ENCODE peak calls at places on chromosomes 11 and 22, in five cellular contexts. S is suprapubic skin; R is CD4-positive, alpha-beta memory T cell; J is AG04450; U is CD8-positive, alpha-beta T cell. H is an unnamed sample.

GRCh38 chr11:86126862-86127261 is 58.0 kb upstream of the PICALM start:
- DNase-seq in S (no peak), R (no peak), J (no peak), U (no peak), H (no peak)

GRCh38 chr11:69664901-69665300 is 10.3 kb downstream of the LTO1 start:
- DNase-seq in S (peak), R (no peak), J (no peak), U (no peak), H (no peak)

GRCh38 chr22:37492428-37493344 is 6.5 kb upstream of the MFNG start:
- DNase-seq in S (no peak), R (peak), J (no peak), U (peak), H (no peak)

GRCh38 chr11:86632499-86633269 is 39.7 kb downstream of the ME3 start:
- DNase-seq in S (no peak), R (no peak), J (peak), U (no peak), H (no peak)

GRCh38 chr11:72231396-72232259 is 7.1 kb downstream of the INPPL1 start:
- DNase-seq in S (peak), R (peak), J (no peak), U (no peak), H (no peak)

GRCh38 chr22:38696606-38697005 is 4.1 kb downstream of the JOSD1 start:
- DNase-seq in S (no peak), R (peak), J (no peak), U (peak), H (no peak)

GRCh38 chr11:109605006-109605405 is 183.0 kb downstream of the C11orf87 start:
- DNase-seq in S (no peak), R (no peak), J (no peak), U (no peak), H (no peak)

GRCh38 chr11:1670928-1671371 is 26.0 kb upstream of the KRTAP5-6 start:
- DNase-seq in S (no peak), R (no peak), J (no peak), U (no peak), H (no peak)

GRCh38 chr22:32564170-32565001 is 89.8 kb downstream of the FBXO7 start:
- DNase-seq in S (no peak), R (no peak), J (no peak), U (no peak), H (no peak)

GRCh38 chr11:115653926-115654325 is 149.7 kb upstream of the CADM1 start:
- DNase-seq in S (no peak), R (no peak), J (no peak), U (no peak), H (no peak)

GRCh38 chr11:120169981-120170698 is 32.2 kb upstream of the TRIM29 start:
- DNase-seq in S (peak), R (no peak), J (no peak), U (no peak), H (no peak)

GRCh38 chr11:125070699-125071254 is 7.7 kb downstream of the SLC37A2 start:
- DNase-seq in S (peak), R (no peak), J (no peak), U (no peak), H (no peak)

GRCh38 chr11:129223701-129224149 is 31.6 kb upstream of the ARHGAP32 start:
- DNase-seq in S (no peak), R (no peak), J (no peak), U (no peak), H (no peak)

GRCh38 chr11:113161671-113162589 is 152.5 kb upstream of the TTC12 start:
- DNase-seq in S (no peak), R (no peak), J (no peak), U (no peak), H (no peak)

GRCh38 chr22:41563051-41563711 is 2.4 kb downstream of the CSDC2 start:
- DNase-seq in S (no peak), R (no peak), J (no peak), U (no peak), H (no peak)

GRCh38 chr11:108117746-108118371 is 3.5 kb upstream of the ACAT1 start:
- DNase-seq in S (no peak), R (no peak), J (peak), U (no peak), H (peak)

GRCh38 chr11:102155676-102156075 is 45.4 kb downstream of the YAP1 start:
- DNase-seq in S (no peak), R (no peak), J (no peak), U (no peak), H (peak)

GRCh38 chr22:42353883-42354727 is 78.1 kb downstream of the NFAM1 start:
- DNase-seq in S (no peak), R (no peak), J (no peak), U (no peak), H (no peak)

GRCh38 chr11:130804306-130805077 is 111.8 kb downstream of the SNX19 start:
- DNase-seq in S (no peak), R (no peak), J (no peak), U (no peak), H (no peak)
- H3K4me3 ChIP-seq in S (no peak), R (no peak), J (no peak), U (no peak), H (no peak)

GRCh38 chr11:11845066-11845465 is 3.3 kb downstream of the USP47 start:
- DNase-seq in S (no peak), R (no peak), J (no peak), U (no peak), H (no peak)
- H3K4me3 ChIP-seq in S (no peak), R (peak), J (no peak), U (no peak), H (no peak)

DNA sequence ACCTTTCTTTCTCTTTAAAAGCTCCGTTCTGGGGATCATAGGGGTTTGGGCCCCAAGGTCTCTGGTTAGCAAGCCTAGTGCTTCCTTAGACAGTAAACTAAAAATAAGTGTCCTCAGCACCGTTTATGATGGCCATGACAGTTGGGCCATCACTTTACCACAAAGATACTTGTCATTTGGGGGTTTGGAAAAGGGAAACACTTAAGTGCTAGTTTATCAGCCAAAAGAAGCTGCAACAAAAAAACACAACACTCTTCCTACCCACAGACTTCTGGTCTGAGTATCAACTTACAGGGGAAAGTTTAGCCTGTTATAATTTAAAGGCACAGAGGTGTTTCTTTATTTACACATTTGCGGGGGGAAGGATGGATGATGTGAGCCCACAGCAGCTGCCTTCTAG is 88.4 kb upstream of the CD44 start:
- DNase-seq in S (no peak), R (no peak), J (no peak), U (no peak), H (peak)
- H3K4me3 ChIP-seq in S (no peak), R (no peak), J (no peak), U (peak), H (no peak)

GRCh38 chr11:44316388-44317240 is 6.7 kb upstream of the ALX4 start:
- DNase-seq in S (no peak), R (no peak), J (no peak), U (no peak), H (no peak)

GRCh38 chr11:44319170-44319551 is 9.2 kb upstream of the ALX4 start:
- DNase-seq in S (no peak), R (no peak), J (no peak), U (no peak), H (no peak)

GRCh38 chr11:44320289-44320973 is 10.5 kb upstream of the ALX4 start:
- DNase-seq in S (no peak), R (no peak), J (no peak), U (no peak), H (no peak)

GRCh38 chr11:44319552-44320288 is 9.8 kb upstream of the ALX4 start:
- DNase-seq in S (no peak), R (no peak), J (no peak), U (no peak), H (no peak)

DNA sequence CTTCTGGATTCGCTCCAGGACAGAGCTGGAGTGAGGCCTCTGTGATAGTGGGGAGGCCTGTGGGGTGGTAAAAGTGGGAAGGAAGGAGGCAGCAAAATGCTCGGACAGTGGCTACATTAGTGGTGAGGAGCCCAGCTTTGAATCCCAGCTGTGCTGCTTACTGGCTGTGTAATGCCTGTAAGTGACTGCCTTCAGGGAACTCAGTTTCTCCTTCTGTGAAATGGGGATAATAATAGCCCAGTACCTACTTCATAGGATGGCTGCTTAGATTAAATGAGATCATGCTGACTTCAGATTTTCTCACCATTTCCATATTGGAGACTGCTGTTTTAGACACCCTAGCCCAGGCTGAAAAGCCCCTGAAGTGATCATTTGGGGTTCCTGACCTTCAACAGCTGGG is 8.4 kb upstream of the ALX4 start:
- DNase-seq in S (no peak), R (no peak), J (no peak), U (no peak), H (no peak)
- H3K4me3 ChIP-seq in S (no peak), R (no peak), J (no peak), U (no peak), H (no peak)

DNA sequence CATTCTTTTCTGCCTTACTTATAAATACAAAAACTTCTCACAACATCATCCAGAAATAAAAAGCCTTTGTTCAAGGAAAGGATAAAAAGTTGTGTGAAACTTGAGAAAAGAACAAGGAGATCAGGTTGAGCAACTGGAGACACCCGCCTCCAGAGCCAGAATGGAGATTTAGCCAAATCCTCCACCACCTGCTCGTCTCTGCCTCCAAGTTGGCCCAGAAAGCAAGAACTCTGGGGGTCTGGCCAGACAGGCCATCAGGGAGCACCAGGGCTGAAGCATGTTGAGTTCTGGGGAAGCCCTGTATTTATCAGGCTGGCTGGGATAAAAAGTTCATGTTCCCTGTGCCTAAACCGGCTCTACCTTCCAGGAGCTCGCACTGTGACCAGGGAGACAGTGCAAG is 14.9 kb downstream of the SMCO4 start:
- DNase-seq in S (no peak), R (no peak), J (no peak), U (no peak), H (no peak)
- H3K4me3 ChIP-seq in S (no peak), R (no peak), J (no peak), U (no peak), H (no peak)

GRCh38 chr22:44026630-44027511 is 2.8 kb downstream of the PARVB start:
- DNase-seq in S (peak), R (peak), J (no peak), U (peak), H (no peak)
- H3K4me3 ChIP-seq in S (peak), R (peak), J (no peak), U (no peak), H (no peak)

DNA sequence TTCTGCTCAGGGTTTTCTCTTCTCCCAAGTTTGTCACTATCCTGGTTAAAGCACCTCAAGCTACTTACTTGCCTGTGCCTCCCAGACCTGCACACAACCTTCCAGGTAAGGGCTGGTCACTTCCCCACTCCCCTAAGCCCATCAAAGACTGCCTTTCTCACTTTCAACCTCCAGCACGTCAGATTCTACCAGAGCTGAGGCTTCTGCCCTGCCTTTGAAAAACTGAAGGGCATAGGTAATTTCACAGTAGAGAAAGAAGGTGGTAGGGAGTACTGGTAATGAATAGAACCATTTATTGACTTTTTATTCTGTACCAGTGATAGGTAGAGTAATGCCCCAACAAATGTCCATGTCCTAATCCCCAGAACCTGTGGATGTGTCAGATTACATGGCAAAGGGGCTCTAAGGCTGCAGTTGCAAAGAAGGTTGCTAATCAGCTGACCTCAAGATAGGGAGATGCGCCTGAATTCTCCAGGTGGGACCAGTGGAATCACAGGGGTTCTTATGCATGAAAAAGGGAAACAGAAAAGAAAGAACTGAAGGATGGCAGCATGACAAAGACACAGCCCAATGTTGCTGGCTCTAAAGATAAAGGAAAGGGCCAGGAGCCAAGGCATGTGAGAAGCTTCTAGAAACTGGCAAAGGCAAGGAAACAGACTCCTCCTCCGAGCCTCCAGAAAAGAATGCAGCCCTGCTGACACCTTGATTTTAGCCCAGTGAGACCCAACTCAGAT is 89.0 kb downstream of the SLC1A2 start:
- DNase-seq in S (no peak), R (no peak), J (no peak), U (no peak), H (no peak)
- H3K4me3 ChIP-seq in S (no peak), R (peak), J (no peak), U (no peak), H (no peak)

GRCh38 chr22:20324139-20324516 is 4.3 kb upstream of the DGCR6L start:
- DNase-seq in S (no peak), R (no peak), J (no peak), U (peak), H (no peak)
- H3K4me3 ChIP-seq in S (no peak), R (no peak), J (peak), U (no peak), H (no peak)

GRCh38 chr11:62788991-62789390 is 1.8 kb downstream of the TMEM179B start:
- DNase-seq in S (no peak), R (no peak), J (no peak), U (no peak), H (no peak)

GRCh38 chr11:62789576-62789975 is 2.2 kb downstream of the TMEM223 start:
- DNase-seq in S (no peak), R (no peak), J (no peak), U (no peak), H (no peak)

GRCh38 chr11:62791501-62792192 is at the start of gene TMEM223:
- DNase-seq in S (peak), R (peak), J (no peak), U (peak), H (peak)

GRCh38 chr11:62794201-62794775 is 2.5 kb upstream of the TMEM223 start:
- DNase-seq in S (no peak), R (no peak), J (no peak), U (no peak), H (no peak)

GRCh38 chr11:62792193-62792575 is 378 bp upstream of the TMEM223 start:
- DNase-seq in S (no peak), R (peak), J (no peak), U (peak), H (no peak)
- H3K4me3 ChIP-seq in S (peak), R (peak), J (peak), U (peak), H (peak)

H was measured in Jurkat, Clone E6-1.